ENCODE peak calls at places on chromosomes 4 and X, in ten cellular contexts. One of them, this sample, is unnamed.

GRCh38 chr4:3322059-3322550 is 29.3 kb downstream of the RGS12 start:
- DNase-seq in activated CD8-positive, alpha-beta memory T cell treated with anti-CD3 and anti-CD28 coated beads for 1 hour: no peak
- DNase-seq in ovary: no peak
- DNase-seq in non-pigmented ciliary epithelial cell: no peak
- DNase-seq in activated naive CD4-positive, alpha-beta T cell treated with Interleukin-2 at 50 U/mL for 16 hours: no peak
- DNase-seq in AG10803: peak
- DNase-seq in T-cell: no peak
- DNase-seq in SW480: no peak
- DNase-seq in NCI-H774: no peak
- DNase-seq in stimulated activated CD4-positive, alpha-beta T cell treated with anti-CD3 and anti-CD28 coated beads, Interleukin-2, amount 100 ng/mL, for 48 hours: no peak
- DNase-seq in this sample: no peak

GRCh38 chrX:110414679-110415439 is 56.2 kb downstream of the RTL9 start:
- DNase-seq in T-cell: no peak
- DNase-seq in SW480: no peak
- DNase-seq in ovary: no peak
- DNase-seq in activated naive CD4-positive, alpha-beta T cell treated with Interleukin-2 at 50 U/mL for 16 hours: no peak
- DNase-seq in activated CD8-positive, alpha-beta memory T cell treated with anti-CD3 and anti-CD28 coated beads for 1 hour: no peak
- DNase-seq in non-pigmented ciliary epithelial cell: no peak
- DNase-seq in AG10803: peak
- DNase-seq in stimulated activated CD4-positive, alpha-beta T cell treated with anti-CD3 and anti-CD28 coated beads, Interleukin-2, amount 100 ng/mL, for 48 hours: no peak
- DNase-seq in NCI-H774: no peak
- DNase-seq in this sample: no peak

GRCh38 chrX:68416592-68416991 is 16.7 kb downstream of the OPHN1 start:
- DNase-seq in activated CD8-positive, alpha-beta memory T cell treated with anti-CD3 and anti-CD28 coated beads for 1 hour: no peak
- DNase-seq in activated naive CD4-positive, alpha-beta T cell treated with Interleukin-2 at 50 U/mL for 16 hours: no peak
- DNase-seq in AG10803: peak
- DNase-seq in stimulated activated CD4-positive, alpha-beta T cell treated with anti-CD3 and anti-CD28 coated beads, Interleukin-2, amount 100 ng/mL, for 48 hours: no peak
- DNase-seq in SW480: peak
- DNase-seq in ovary: no peak
- DNase-seq in NCI-H774: no peak
- DNase-seq in T-cell: no peak
- DNase-seq in non-pigmented ciliary epithelial cell: no peak
- DNase-seq in this sample: no peak

GRCh38 chr4:185219551-185220344 is 10.3 kb downstream of the SNX25 start:
- DNase-seq in stimulated activated CD4-positive, alpha-beta T cell treated with anti-CD3 and anti-CD28 coated beads, Interleukin-2, amount 100 ng/mL, for 48 hours: no peak
- DNase-seq in NCI-H774: no peak
- DNase-seq in SW480: no peak
- DNase-seq in activated CD8-positive, alpha-beta memory T cell treated with anti-CD3 and anti-CD28 coated beads for 1 hour: no peak
- DNase-seq in non-pigmented ciliary epithelial cell: no peak
- DNase-seq in ovary: peak
- DNase-seq in activated naive CD4-positive, alpha-beta T cell treated with Interleukin-2 at 50 U/mL for 16 hours: no peak
- DNase-seq in T-cell: no peak
- DNase-seq in AG10803: peak
- DNase-seq in this sample: no peak

GRCh38 chrX:132591719-132592275 is 103.0 kb upstream of the MBNL3 start:
- DNase-seq in SW480: no peak
- DNase-seq in AG10803: no peak
- DNase-seq in stimulated activated CD4-positive, alpha-beta T cell treated with anti-CD3 and anti-CD28 coated beads, Interleukin-2, amount 100 ng/mL, for 48 hours: no peak
- DNase-seq in activated naive CD4-positive, alpha-beta T cell treated with Interleukin-2 at 50 U/mL for 16 hours: no peak
- DNase-seq in activated CD8-positive, alpha-beta memory T cell treated with anti-CD3 and anti-CD28 coated beads for 1 hour: no peak
- DNase-seq in non-pigmented ciliary epithelial cell: no peak
- DNase-seq in ovary: no peak
- DNase-seq in T-cell: no peak
- DNase-seq in NCI-H774: no peak
- DNase-seq in this sample: no peak

GRCh38 chr4:169015237-169015636 is 5.2 kb upstream of the CBR4 start:
- DNase-seq in activated CD8-positive, alpha-beta memory T cell treated with anti-CD3 and anti-CD28 coated beads for 1 hour: no peak
- DNase-seq in activated naive CD4-positive, alpha-beta T cell treated with Interleukin-2 at 50 U/mL for 16 hours: no peak
- DNase-seq in AG10803: no peak
- DNase-seq in T-cell: no peak
- DNase-seq in SW480: no peak
- DNase-seq in NCI-H774: no peak
- DNase-seq in non-pigmented ciliary epithelial cell: no peak
- DNase-seq in stimulated activated CD4-positive, alpha-beta T cell treated with anti-CD3 and anti-CD28 coated beads, Interleukin-2, amount 100 ng/mL, for 48 hours: no peak
- DNase-seq in ovary: peak
- DNase-seq in this sample: no peak

GRCh38 chr4:73234712-73235111 is 23.9 kb downstream of the ANKRD17 start:
- DNase-seq in T-cell: no peak
- DNase-seq in NCI-H774: no peak
- DNase-seq in non-pigmented ciliary epithelial cell: no peak
- DNase-seq in SW480: no peak
- DNase-seq in activated CD8-positive, alpha-beta memory T cell treated with anti-CD3 and anti-CD28 coated beads for 1 hour: no peak
- DNase-seq in ovary: no peak
- DNase-seq in activated naive CD4-positive, alpha-beta T cell treated with Interleukin-2 at 50 U/mL for 16 hours: no peak
- DNase-seq in stimulated activated CD4-positive, alpha-beta T cell treated with anti-CD3 and anti-CD28 coated beads, Interleukin-2, amount 100 ng/mL, for 48 hours: no peak
- DNase-seq in AG10803: no peak
- DNase-seq in this sample: no peak

GRCh38 chr4:38455092-38455855 is 208.7 kb upstream of the KLF3 start:
- DNase-seq in T-cell: no peak
- DNase-seq in non-pigmented ciliary epithelial cell: no peak
- DNase-seq in stimulated activated CD4-positive, alpha-beta T cell treated with anti-CD3 and anti-CD28 coated beads, Interleukin-2, amount 100 ng/mL, for 48 hours: no peak
- DNase-seq in ovary: no peak
- DNase-seq in AG10803: no peak
- DNase-seq in activated CD8-positive, alpha-beta memory T cell treated with anti-CD3 and anti-CD28 coated beads for 1 hour: no peak
- DNase-seq in SW480: no peak
- DNase-seq in activated naive CD4-positive, alpha-beta T cell treated with Interleukin-2 at 50 U/mL for 16 hours: no peak
- DNase-seq in NCI-H774: no peak
- DNase-seq in this sample: no peak

GRCh38 chrX:49761481-49761880 is 65.7 kb upstream of the PAGE1 start:
- DNase-seq in AG10803: peak
- DNase-seq in SW480: peak
- DNase-seq in stimulated activated CD4-positive, alpha-beta T cell treated with anti-CD3 and anti-CD28 coated beads, Interleukin-2, amount 100 ng/mL, for 48 hours: no peak
- DNase-seq in NCI-H774: peak
- DNase-seq in T-cell: no peak
- DNase-seq in activated naive CD4-positive, alpha-beta T cell treated with Interleukin-2 at 50 U/mL for 16 hours: no peak
- DNase-seq in ovary: no peak
- DNase-seq in non-pigmented ciliary epithelial cell: no peak
- DNase-seq in activated CD8-positive, alpha-beta memory T cell treated with anti-CD3 and anti-CD28 coated beads for 1 hour: no peak
- DNase-seq in this sample: no peak

GRCh38 chrX:72712094-72712755 is 1.9 kb downstream of the PHKA1 start:
- DNase-seq in AG10803: no peak
- DNase-seq in ovary: no peak
- DNase-seq in T-cell: no peak
- DNase-seq in SW480: no peak
- DNase-seq in activated CD8-positive, alpha-beta memory T cell treated with anti-CD3 and anti-CD28 coated beads for 1 hour: no peak
- DNase-seq in stimulated activated CD4-positive, alpha-beta T cell treated with anti-CD3 and anti-CD28 coated beads, Interleukin-2, amount 100 ng/mL, for 48 hours: no peak
- DNase-seq in non-pigmented ciliary epithelial cell: no peak
- DNase-seq in NCI-H774: no peak
- DNase-seq in activated naive CD4-positive, alpha-beta T cell treated with Interleukin-2 at 50 U/mL for 16 hours: no peak
- DNase-seq in this sample: no peak

GRCh38 chr4:2248821-2249261 is 6.9 kb upstream of the HAUS3 start:
- DNase-seq in stimulated activated CD4-positive, alpha-beta T cell treated with anti-CD3 and anti-CD28 coated beads, Interleukin-2, amount 100 ng/mL, for 48 hours: no peak
- DNase-seq in AG10803: no peak
- DNase-seq in T-cell: no peak
- DNase-seq in non-pigmented ciliary epithelial cell: no peak
- DNase-seq in ovary: no peak
- DNase-seq in activated naive CD4-positive, alpha-beta T cell treated with Interleukin-2 at 50 U/mL for 16 hours: no peak
- DNase-seq in activated CD8-positive, alpha-beta memory T cell treated with anti-CD3 and anti-CD28 coated beads for 1 hour: no peak
- DNase-seq in SW480: no peak
- DNase-seq in NCI-H774: no peak
- DNase-seq in this sample: no peak

GRCh38 chr4:146098978-146099377 is 76.5 kb upstream of the LSM6 start:
- DNase-seq in ovary: no peak
- DNase-seq in AG10803: no peak
- DNase-seq in SW480: no peak
- DNase-seq in non-pigmented ciliary epithelial cell: no peak
- DNase-seq in stimulated activated CD4-positive, alpha-beta T cell treated with anti-CD3 and anti-CD28 coated beads, Interleukin-2, amount 100 ng/mL, for 48 hours: no peak
- DNase-seq in T-cell: no peak
- DNase-seq in activated CD8-positive, alpha-beta memory T cell treated with anti-CD3 and anti-CD28 coated beads for 1 hour: no peak
- DNase-seq in activated naive CD4-positive, alpha-beta T cell treated with Interleukin-2 at 50 U/mL for 16 hours: no peak
- DNase-seq in NCI-H774: no peak
- DNase-seq in this sample: no peak

GRCh38 chr4:22268350-22269025 is 247.4 kb downstream of the ADGRA3 start:
- DNase-seq in T-cell: no peak
- DNase-seq in ovary: no peak
- DNase-seq in SW480: peak
- DNase-seq in non-pigmented ciliary epithelial cell: no peak
- DNase-seq in NCI-H774: no peak
- DNase-seq in stimulated activated CD4-positive, alpha-beta T cell treated with anti-CD3 and anti-CD28 coated beads, Interleukin-2, amount 100 ng/mL, for 48 hours: no peak
- DNase-seq in activated naive CD4-positive, alpha-beta T cell treated with Interleukin-2 at 50 U/mL for 16 hours: no peak
- DNase-seq in AG10803: no peak
- DNase-seq in activated CD8-positive, alpha-beta memory T cell treated with anti-CD3 and anti-CD28 coated beads for 1 hour: no peak
- DNase-seq in this sample: no peak

GRCh38 chr4:125352521-125352920 is 37.8 kb downstream of the FAT4 start:
- DNase-seq in SW480: no peak
- DNase-seq in activated CD8-positive, alpha-beta memory T cell treated with anti-CD3 and anti-CD28 coated beads for 1 hour: no peak
- DNase-seq in ovary: no peak
- DNase-seq in NCI-H774: no peak
- DNase-seq in activated naive CD4-positive, alpha-beta T cell treated with Interleukin-2 at 50 U/mL for 16 hours: no peak
- DNase-seq in T-cell: no peak
- DNase-seq in stimulated activated CD4-positive, alpha-beta T cell treated with anti-CD3 and anti-CD28 coated beads, Interleukin-2, amount 100 ng/mL, for 48 hours: no peak
- DNase-seq in AG10803: no peak
- DNase-seq in non-pigmented ciliary epithelial cell: no peak
- DNase-seq in this sample: no peak